ENCODE peak calls at places on chromosomes 5 and 9, in five cellular contexts. One of them, this sample, is unnamed. For H3K4me1 and H3K9me3, the result is how much of the 10 kb centered on the place peaks cover.

GRCh38 chr5:178389031-178389729 is 156.6 kb upstream of the PHYKPL start:
- DNase-seq in neuronal stem cell: no peak
- DNase-seq in astrocyte: no peak
- DNase-seq in PC-3: no peak
- DNase-seq in uterus: no peak
- DNase-seq in this sample: no peak

GRCh38 chr5:23367863-23368262 is 139.5 kb upstream of the PRDM9 start:
- DNase-seq in neuronal stem cell: no peak
- DNase-seq in astrocyte: no peak
- DNase-seq in PC-3: no peak
- DNase-seq in uterus: no peak
- DNase-seq in this sample: no peak

GRCh38 chr5:154329519-154329918 is 116.3 kb upstream of the SAP30L start:
- DNase-seq in neuronal stem cell: no peak
- DNase-seq in astrocyte: no peak
- DNase-seq in PC-3: no peak
- DNase-seq in uterus: no peak
- DNase-seq in this sample: no peak

GRCh38 chr9:123616707-123617106 is 260.7 kb downstream of the CRB2 start:
- DNase-seq in neuronal stem cell: no peak
- DNase-seq in astrocyte: no peak
- DNase-seq in PC-3: no peak
- DNase-seq in uterus: no peak
- DNase-seq in this sample: no peak

GRCh38 chr5:135040331-135041144 is 6.5 kb upstream of the PITX1 start:
- DNase-seq in neuronal stem cell: no peak
- DNase-seq in astrocyte: no peak
- DNase-seq in PC-3: no peak
- DNase-seq in uterus: no peak
- DNase-seq in this sample: no peak

GRCh38 chr9:11551106-11551505 is 938.3 kb upstream of the PTPRD start:
- DNase-seq in neuronal stem cell: no peak
- DNase-seq in astrocyte: no peak
- DNase-seq in PC-3: peak
- DNase-seq in uterus: no peak
- DNase-seq in this sample: no peak

GRCh38 chr9:136757328-136757727 is 715 bp downstream of the LCN8 start:
- DNase-seq in neuronal stem cell: no peak
- DNase-seq in astrocyte: no peak
- DNase-seq in PC-3: no peak
- DNase-seq in uterus: no peak
- DNase-seq in this sample: no peak

GRCh38 chr5:147578228-147579024 is 68.6 kb upstream of the DPYSL3 start:
- DNase-seq in neuronal stem cell: no peak
- DNase-seq in astrocyte: peak
- DNase-seq in PC-3: peak
- DNase-seq in uterus: no peak
- DNase-seq in this sample: no peak

GRCh38 chr5:136070486-136071285 is 41.9 kb downstream of the TGFBI start:
- DNase-seq in neuronal stem cell: no peak
- DNase-seq in astrocyte: no peak
- DNase-seq in PC-3: no peak
- DNase-seq in uterus: no peak
- DNase-seq in this sample: no peak

GRCh38 chr5:174045470-174046025 is at the start of gene NSG2:
- DNase-seq in neuronal stem cell: peak
- DNase-seq in astrocyte: peak
- DNase-seq in PC-3: peak
- DNase-seq in uterus: peak
- DNase-seq in this sample: peak

GRCh38 chr9:98081477-98082219 is 25.1 kb downstream of the NANS start:
- DNase-seq in neuronal stem cell: no peak
- DNase-seq in astrocyte: no peak
- DNase-seq in PC-3: peak
- DNase-seq in uterus: no peak
- DNase-seq in this sample: no peak

GRCh38 chr5:136399512-136399911 is 34.2 kb upstream of the TRPC7 start:
- DNase-seq in neuronal stem cell: no peak
- DNase-seq in astrocyte: no peak
- DNase-seq in PC-3: no peak
- DNase-seq in uterus: no peak
- DNase-seq in this sample: no peak

DNA sequence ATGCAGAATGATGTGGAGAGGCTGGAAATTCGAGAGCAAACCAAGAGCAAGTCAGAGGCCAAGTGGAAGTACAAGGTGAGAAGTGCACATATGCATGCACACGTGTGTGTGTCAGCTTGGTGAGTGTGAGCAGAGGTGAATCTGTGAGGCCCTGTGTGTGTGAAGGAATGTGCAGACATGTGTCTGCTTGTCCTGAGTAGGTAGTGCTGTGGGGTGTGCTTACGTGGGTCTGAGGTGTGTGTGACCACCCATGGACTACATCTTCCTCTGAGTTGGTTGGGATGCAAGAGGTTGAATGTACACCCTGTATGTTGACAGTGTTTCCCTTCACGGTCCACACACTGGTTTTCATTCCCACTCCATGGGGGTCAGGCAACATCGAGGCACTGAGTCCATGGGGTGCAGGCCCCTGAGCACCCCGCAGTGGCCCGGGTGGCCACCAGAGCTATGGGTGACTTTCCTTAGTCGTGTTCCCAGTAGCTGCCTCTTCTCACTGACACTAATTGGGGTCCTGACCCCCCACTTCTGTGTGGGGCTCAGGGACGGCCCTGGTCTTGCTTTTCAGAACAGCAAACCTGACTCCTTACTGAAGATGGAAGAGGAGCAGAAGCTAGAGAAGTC is 86.7 kb downstream of the PHF2 start:
- DNase-seq in neuronal stem cell: no peak
- DNase-seq in astrocyte: no peak
- DNase-seq in PC-3: no peak
- DNase-seq in uterus: no peak
- DNase-seq in this sample: no peak
- H3K4me1 ChIP-seq in neuronal stem cell: under half
- H3K4me1 ChIP-seq in astrocyte: under half
- H3K4me1 ChIP-seq in PC-3: under half
- H3K4me1 ChIP-seq in uterus: under half
- H3K4me1 ChIP-seq in this sample: under half

DNA sequence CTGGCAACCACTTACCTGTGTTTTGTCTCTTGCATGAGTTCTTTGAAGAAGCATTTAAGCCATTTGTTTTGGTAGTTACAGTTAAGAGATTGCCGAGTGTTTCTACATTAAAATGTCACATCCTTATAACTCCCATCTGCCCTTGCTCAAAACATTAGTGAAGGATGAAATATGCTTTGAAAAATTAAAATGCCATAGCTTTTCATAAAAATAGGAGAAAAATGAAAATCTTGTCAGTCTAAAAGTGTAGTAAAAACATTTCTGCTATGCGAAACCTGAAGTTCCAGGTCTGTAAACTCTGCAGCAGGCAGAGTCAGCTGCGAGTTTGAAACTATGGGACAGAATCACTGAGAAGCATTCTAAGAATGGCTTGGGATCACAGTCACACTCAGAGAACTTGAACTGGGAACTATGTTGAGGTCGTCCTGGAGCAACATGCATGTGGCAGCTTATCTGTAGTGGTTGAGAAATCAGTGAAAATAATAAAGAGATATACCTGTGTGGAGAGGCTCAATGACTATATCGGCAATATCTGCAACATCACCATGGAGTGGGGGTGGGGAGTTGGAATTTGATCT is 67.4 kb downstream of the RASGRF2 start:
- DNase-seq in neuronal stem cell: no peak
- DNase-seq in astrocyte: no peak
- DNase-seq in PC-3: no peak
- DNase-seq in uterus: no peak
- DNase-seq in this sample: no peak
- H3K27ac ChIP-seq in neuronal stem cell: no peak
- H3K27ac ChIP-seq in astrocyte: no peak
- H3K27ac ChIP-seq in PC-3: no peak
- H3K27ac ChIP-seq in uterus: no peak
- H3K27ac ChIP-seq in this sample: no peak

GRCh38 chr5:150879358-150879757 is 25.4 kb downstream of the ZNF300 start:
- DNase-seq in neuronal stem cell: no peak
- DNase-seq in astrocyte: no peak
- DNase-seq in PC-3: no peak
- DNase-seq in uterus: no peak
- DNase-seq in this sample: no peak
- H3K9me3 ChIP-seq in neuronal stem cell: under half
- H3K9me3 ChIP-seq in astrocyte: under half
- H3K9me3 ChIP-seq in PC-3: under half
- H3K9me3 ChIP-seq in uterus: under half
- H3K9me3 ChIP-seq in this sample: under half

DNA sequence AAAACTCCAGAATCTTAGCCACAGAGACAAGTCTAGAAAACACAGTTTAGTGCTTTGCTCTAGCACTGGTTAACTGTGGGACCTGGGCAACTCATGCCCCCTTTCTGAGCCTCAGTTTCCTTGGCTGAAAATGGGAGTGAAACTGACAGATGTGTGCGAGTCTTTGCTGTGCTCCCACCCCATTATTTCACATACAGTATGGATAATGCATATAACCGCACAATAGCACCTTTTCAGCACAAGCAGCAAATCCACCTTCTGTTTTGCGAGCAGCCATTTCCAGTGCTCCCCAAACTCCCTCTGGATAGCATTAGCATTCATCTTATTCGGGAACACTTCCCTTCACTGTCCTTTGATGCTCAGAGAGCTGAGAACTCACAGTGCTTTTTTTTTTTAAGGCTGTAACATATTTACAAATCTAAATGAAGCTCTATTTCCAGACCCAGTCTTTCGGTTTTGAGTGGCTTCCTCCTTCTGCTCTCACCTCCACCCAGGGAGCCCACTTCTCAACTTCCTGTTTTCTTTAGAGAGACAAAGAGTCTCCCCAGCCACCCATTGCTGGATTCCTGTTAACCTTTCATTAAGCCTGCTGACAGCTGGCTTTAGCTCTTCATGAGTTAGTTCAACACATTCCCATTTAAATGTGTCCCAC is 49.2 kb downstream of the TIMD4 start:
- DNase-seq in neuronal stem cell: no peak
- DNase-seq in astrocyte: no peak
- DNase-seq in PC-3: no peak
- DNase-seq in uterus: no peak
- DNase-seq in this sample: peak
- H3K4me1 ChIP-seq in neuronal stem cell: under half
- H3K4me1 ChIP-seq in astrocyte: under half
- H3K4me1 ChIP-seq in PC-3: under half
- H3K4me1 ChIP-seq in uterus: under half
- H3K4me1 ChIP-seq in this sample: under half

GRCh38 chr9:71743217-71743705 is 25.1 kb downstream of the CEMIP2 start:
- DNase-seq in neuronal stem cell: no peak
- DNase-seq in astrocyte: peak
- DNase-seq in PC-3: no peak
- DNase-seq in uterus: no peak
- DNase-seq in this sample: no peak
- H3K27ac ChIP-seq in neuronal stem cell: no peak
- H3K27ac ChIP-seq in astrocyte: no peak
- H3K27ac ChIP-seq in PC-3: no peak
- H3K27ac ChIP-seq in uterus: no peak
- H3K27ac ChIP-seq in this sample: no peak

GRCh38 chr5:2914991-2915484 is 163.6 kb upstream of the IRX2 start:
- DNase-seq in neuronal stem cell: no peak
- DNase-seq in astrocyte: no peak
- DNase-seq in PC-3: no peak
- DNase-seq in uterus: no peak
- DNase-seq in this sample: no peak

GRCh38 chr5:2917093-2917492 is 165.6 kb upstream of the IRX2 start:
- DNase-seq in neuronal stem cell: no peak
- DNase-seq in astrocyte: no peak
- DNase-seq in PC-3: no peak
- DNase-seq in uterus: no peak
- DNase-seq in this sample: no peak

GRCh38 chr5:2919310-2920018 is 168.0 kb upstream of the IRX2 start:
- DNase-seq in neuronal stem cell: no peak
- DNase-seq in astrocyte: no peak
- DNase-seq in PC-3: no peak
- DNase-seq in uterus: no peak
- DNase-seq in this sample: no peak

GRCh38 chr5:2916076-2916682 is 164.7 kb upstream of the IRX2 start:
- DNase-seq in neuronal stem cell: no peak
- DNase-seq in astrocyte: no peak
- DNase-seq in PC-3: no peak
- DNase-seq in uterus: no peak
- DNase-seq in this sample: no peak

GRCh38 chr5:2917524-2917923 is 166.0 kb upstream of the IRX2 start:
- DNase-seq in neuronal stem cell: no peak
- DNase-seq in astrocyte: no peak
- DNase-seq in PC-3: no peak
- DNase-seq in uterus: no peak
- DNase-seq in this sample: no peak
- H3K9me3 ChIP-seq in neuronal stem cell: under half
- H3K9me3 ChIP-seq in astrocyte: under half
- H3K9me3 ChIP-seq in PC-3: under half
- H3K9me3 ChIP-seq in uterus: under half
- H3K9me3 ChIP-seq in this sample: under half

GRCh38 chr5:1103505-1104326 is 8.1 kb downstream of the SLC12A7 start:
- DNase-seq in neuronal stem cell: no peak
- DNase-seq in astrocyte: no peak
- DNase-seq in PC-3: no peak
- DNase-seq in uterus: peak
- DNase-seq in this sample: no peak
- H3K4me1 ChIP-seq in neuronal stem cell: under half
- H3K4me1 ChIP-seq in astrocyte: under half
- H3K4me1 ChIP-seq in PC-3: under half
- H3K4me1 ChIP-seq in uterus: under half
- H3K4me1 ChIP-seq in this sample: half or more

DNA sequence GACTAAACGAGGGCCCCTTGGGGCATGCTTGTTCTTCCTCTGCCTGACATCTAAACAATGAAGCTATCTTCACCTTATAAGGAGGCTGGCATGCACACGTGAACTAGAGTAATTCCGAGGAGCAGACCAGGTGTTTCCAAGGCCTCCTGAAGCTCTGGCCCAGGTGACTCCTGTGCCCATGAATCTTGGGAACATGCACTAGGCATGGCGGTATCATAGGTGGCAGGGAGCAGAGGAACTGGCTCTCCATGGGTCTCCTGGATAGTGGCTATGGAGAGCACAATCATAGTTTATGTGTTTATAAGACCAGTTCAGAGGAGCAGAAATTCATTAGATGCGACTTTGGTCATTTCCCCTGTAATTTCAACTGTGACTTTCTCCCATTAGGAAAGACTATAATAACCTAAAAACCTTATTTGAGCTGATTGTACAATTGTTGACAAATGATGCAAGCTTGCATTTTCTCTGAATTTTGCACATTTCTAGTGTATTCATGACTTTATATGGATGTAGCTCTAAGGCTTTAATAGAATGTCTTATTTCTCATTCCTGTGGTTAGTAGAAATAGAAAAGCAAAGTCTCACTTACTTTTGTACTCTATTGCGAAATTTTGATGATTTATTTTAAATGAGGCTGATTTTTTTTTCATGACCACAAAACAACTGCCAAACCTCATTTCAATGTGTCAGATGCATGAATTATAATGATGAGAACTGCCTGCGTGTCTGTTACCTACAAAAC is 135.3 kb upstream of the RPS23 start:
- DNase-seq in neuronal stem cell: no peak
- DNase-seq in astrocyte: peak
- DNase-seq in PC-3: peak
- DNase-seq in uterus: no peak
- DNase-seq in this sample: no peak
- H3K27ac ChIP-seq in neuronal stem cell: no peak
- H3K27ac ChIP-seq in astrocyte: peak
- H3K27ac ChIP-seq in PC-3: peak
- H3K27ac ChIP-seq in uterus: peak
- H3K27ac ChIP-seq in this sample: no peak

This sample was measured in naive thymus-derived CD4-positive, alpha-beta T cell.